ENCODE peak calls at places on chromosomes 16 and 17, in seven cellular contexts. W is activated gamma-delta T cell treated with anti-CD3 and anti-CD28 coated beads, Interleukin-2, amount 50 U/mL, for 16 hours; J is RCC 7860; F is H9; R is anterior cingulate cortex; L is adipocyte; B is NCI-H1694. C is an unnamed sample.

GRCh38 chr16:49484454-49484853 is 110.8 kb downstream of the C16orf78 start:
- DNase-seq in W (no peak), J (no peak), F (peak), R (peak), L (peak), B (no peak), C (no peak)

GRCh38 chr16:81251871-81252270 is 13.4 kb downstream of the BCO1 start:
- DNase-seq in W (no peak), J (no peak), F (no peak), R (no peak), L (peak), B (no peak), C (no peak)

GRCh38 chr16:22694887-22695382 is 119.0 kb upstream of the HS3ST2 start:
- DNase-seq in W (no peak), J (no peak), F (no peak), R (peak), L (peak), B (no peak), C (no peak)

GRCh38 chr17:7260601-7261376 is 1.5 kb downstream of the CLDN7 start:
- DNase-seq in W (no peak), J (no peak), F (peak), R (no peak), L (no peak), B (no peak), C (no peak)

GRCh38 chr17:82520041-82520910 is 744 bp downstream of the FOXK2 start:
- DNase-seq in W (peak), J (no peak), F (no peak), R (peak), L (peak), B (no peak), C (no peak)

GRCh38 chr17:29115906-29116651 is 64.1 kb downstream of the MYO18A start:
- DNase-seq in W (no peak), J (peak), F (peak), R (peak), L (peak), B (peak), C (peak)

GRCh38 chr16:88558457-88559442 is 11.5 kb upstream of the ZC3H18 start:
- DNase-seq in W (no peak), J (peak), F (peak), R (no peak), L (peak), B (no peak), C (peak)

GRCh38 chr17:73956595-73957465 is 246.6 kb upstream of the RPL38 start:
- DNase-seq in W (peak), J (no peak), F (peak), R (peak), L (no peak), B (peak), C (no peak)

GRCh38 chr16:2468725-2469398 is 2.2 kb upstream of the NTN3 start:
- DNase-seq in W (no peak), J (no peak), F (no peak), R (peak), L (no peak), B (peak), C (no peak)

GRCh38 chr17:81994593-81995462 is 17.4 kb downstream of the ASPSCR1 start:
- DNase-seq in W (no peak), J (no peak), F (no peak), R (no peak), L (no peak), B (no peak), C (no peak)

GRCh38 chr17:76811028-76811427 is 57.2 kb upstream of the MGAT5B start:
- DNase-seq in W (no peak), J (no peak), F (no peak), R (no peak), L (no peak), B (no peak), C (no peak)

GRCh38 chr16:67660564-67661028 is at the start of gene PARD6A:
- DNase-seq in W (peak), J (peak), F (peak), R (peak), L (peak), B (peak), C (peak)

GRCh38 chr16:79839851-79840321 is 239.3 kb upstream of the MAF start:
- DNase-seq in W (no peak), J (no peak), F (no peak), R (no peak), L (no peak), B (no peak), C (no peak)

GRCh38 chr17:83100853-83101391 is 21.5 kb downstream of the METRNL start:
- DNase-seq in W (no peak), J (no peak), F (no peak), R (no peak), L (no peak), B (no peak), C (no peak)

GRCh38 chr17:47218896-47219430 is 9.8 kb downstream of the MYL4 start:
- DNase-seq in W (no peak), J (no peak), F (no peak), R (no peak), L (no peak), B (no peak), C (no peak)

GRCh38 chr16:30786115-30786935 is 680 bp downstream of the ZNF629 start:
- DNase-seq in W (no peak), J (peak), F (no peak), R (no peak), L (peak), B (no peak), C (no peak)

GRCh38 chr17:8849311-8850041 is 18.0 kb downstream of the PIK3R6 start:
- DNase-seq in W (no peak), J (no peak), F (no peak), R (no peak), L (no peak), B (no peak), C (no peak)

GRCh38 chr16:69482410-69482951 is 58.1 kb downstream of the CYB5B start:
- DNase-seq in W (no peak), J (no peak), F (no peak), R (no peak), L (peak), B (no peak), C (no peak)